ENCODE peak calls at places on chromosomes 5 and 9, in ten cellular contexts. One of them, this sample, is unnamed.

GRCh38 chr5:125189451-125190051 is 443.1 kb upstream of the ZNF608 start:
- DNase-seq in pancreas: no peak
- DNase-seq in effector memory CD4-positive, alpha-beta T cell: no peak
- DNase-seq in A549: no peak
- DNase-seq in foreskin keratinocyte: no peak
- DNase-seq in stomach: no peak
- DNase-seq in gastrocnemius medialis: no peak
- DNase-seq in lower lobe of right lung: no peak
- DNase-seq in brain microvascular endothelial cell: peak
- DNase-seq in lung: no peak
- DNase-seq in this sample: no peak

GRCh38 chr5:108900668-108901067 is 153.0 kb downstream of the FER start:
- DNase-seq in pancreas: no peak
- DNase-seq in effector memory CD4-positive, alpha-beta T cell: no peak
- DNase-seq in A549: no peak
- DNase-seq in foreskin keratinocyte: no peak
- DNase-seq in stomach: no peak
- DNase-seq in gastrocnemius medialis: no peak
- DNase-seq in lower lobe of right lung: no peak
- DNase-seq in brain microvascular endothelial cell: no peak
- DNase-seq in lung: no peak
- DNase-seq in this sample: no peak

GRCh38 chr9:114098660-114099522 is at the start of gene KIF12:
- DNase-seq in pancreas: peak
- DNase-seq in effector memory CD4-positive, alpha-beta T cell: no peak
- DNase-seq in A549: peak
- DNase-seq in foreskin keratinocyte: no peak
- DNase-seq in stomach: peak
- DNase-seq in gastrocnemius medialis: no peak
- DNase-seq in lower lobe of right lung: peak
- DNase-seq in brain microvascular endothelial cell: no peak
- DNase-seq in lung: peak
- DNase-seq in this sample: no peak

GRCh38 chr5:73311291-73312110 is 137.1 kb downstream of the FOXD1 start:
- DNase-seq in pancreas: no peak
- DNase-seq in effector memory CD4-positive, alpha-beta T cell: no peak
- DNase-seq in A549: peak
- DNase-seq in foreskin keratinocyte: peak
- DNase-seq in stomach: no peak
- DNase-seq in gastrocnemius medialis: no peak
- DNase-seq in lower lobe of right lung: no peak
- DNase-seq in brain microvascular endothelial cell: peak
- DNase-seq in lung: no peak
- DNase-seq in this sample: peak

GRCh38 chr5:40831346-40832210 is 3.4 kb downstream of the RPL37 start:
- DNase-seq in pancreas: no peak
- DNase-seq in effector memory CD4-positive, alpha-beta T cell: no peak
- DNase-seq in A549: no peak
- DNase-seq in foreskin keratinocyte: no peak
- DNase-seq in stomach: no peak
- DNase-seq in gastrocnemius medialis: no peak
- DNase-seq in lower lobe of right lung: no peak
- DNase-seq in brain microvascular endothelial cell: no peak
- DNase-seq in lung: no peak
- DNase-seq in this sample: no peak

GRCh38 chr5:14728109-14728938 is 63.8 kb downstream of the OTULIN start:
- DNase-seq in pancreas: no peak
- DNase-seq in effector memory CD4-positive, alpha-beta T cell: no peak
- DNase-seq in A549: no peak
- DNase-seq in foreskin keratinocyte: no peak
- DNase-seq in stomach: no peak
- DNase-seq in gastrocnemius medialis: no peak
- DNase-seq in lower lobe of right lung: no peak
- DNase-seq in brain microvascular endothelial cell: no peak
- DNase-seq in lung: no peak
- DNase-seq in this sample: no peak

GRCh38 chr5:57779383-57780223 is 297.0 kb upstream of the ACTBL2 start:
- DNase-seq in pancreas: no peak
- DNase-seq in effector memory CD4-positive, alpha-beta T cell: no peak
- DNase-seq in A549: peak
- DNase-seq in foreskin keratinocyte: peak
- DNase-seq in stomach: no peak
- DNase-seq in gastrocnemius medialis: peak
- DNase-seq in lower lobe of right lung: no peak
- DNase-seq in brain microvascular endothelial cell: peak
- DNase-seq in lung: peak
- DNase-seq in this sample: peak

GRCh38 chr5:124644138-124644537 is 102.3 kb downstream of the ZNF608 start:
- DNase-seq in pancreas: no peak
- DNase-seq in effector memory CD4-positive, alpha-beta T cell: no peak
- DNase-seq in A549: no peak
- DNase-seq in foreskin keratinocyte: no peak
- DNase-seq in stomach: no peak
- DNase-seq in gastrocnemius medialis: no peak
- DNase-seq in lower lobe of right lung: no peak
- DNase-seq in brain microvascular endothelial cell: peak
- DNase-seq in lung: no peak
- DNase-seq in this sample: no peak

GRCh38 chr9:83296123-83296522 is 233.2 kb upstream of the RASEF start:
- DNase-seq in pancreas: no peak
- DNase-seq in effector memory CD4-positive, alpha-beta T cell: no peak
- DNase-seq in A549: no peak
- DNase-seq in foreskin keratinocyte: no peak
- DNase-seq in stomach: no peak
- DNase-seq in gastrocnemius medialis: no peak
- DNase-seq in lower lobe of right lung: no peak
- DNase-seq in brain microvascular endothelial cell: peak
- DNase-seq in lung: no peak
- DNase-seq in this sample: peak

GRCh38 chr9:137190315-137190853 is 1.9 kb downstream of the SSNA1 start:
- DNase-seq in pancreas: no peak
- DNase-seq in effector memory CD4-positive, alpha-beta T cell: no peak
- DNase-seq in A549: no peak
- DNase-seq in foreskin keratinocyte: no peak
- DNase-seq in stomach: peak
- DNase-seq in gastrocnemius medialis: no peak
- DNase-seq in lower lobe of right lung: no peak
- DNase-seq in brain microvascular endothelial cell: no peak
- DNase-seq in lung: no peak
- DNase-seq in this sample: no peak
- H3K27ac ChIP-seq in pancreas: peak
- H3K27ac ChIP-seq in effector memory CD4-positive, alpha-beta T cell: peak
- H3K27ac ChIP-seq in A549: peak
- H3K27ac ChIP-seq in foreskin keratinocyte: no peak
- H3K27ac ChIP-seq in stomach: peak
- H3K27ac ChIP-seq in gastrocnemius medialis: peak
- H3K27ac ChIP-seq in lower lobe of right lung: peak
- H3K27ac ChIP-seq in brain microvascular endothelial cell: no peak
- H3K27ac ChIP-seq in lung: peak
- H3K27ac ChIP-seq in this sample: peak

GRCh38 chr9:125183561-125183960 is 6.0 kb downstream of the PPP6C start:
- DNase-seq in pancreas: no peak
- DNase-seq in effector memory CD4-positive, alpha-beta T cell: no peak
- DNase-seq in A549: no peak
- DNase-seq in foreskin keratinocyte: no peak
- DNase-seq in stomach: no peak
- DNase-seq in gastrocnemius medialis: no peak
- DNase-seq in lower lobe of right lung: no peak
- DNase-seq in brain microvascular endothelial cell: no peak
- DNase-seq in lung: no peak
- DNase-seq in this sample: no peak

GRCh38 chr9:125189361-125190289 is at the start of gene PPP6C:
- DNase-seq in pancreas: peak
- DNase-seq in effector memory CD4-positive, alpha-beta T cell: peak
- DNase-seq in A549: peak
- DNase-seq in foreskin keratinocyte: peak
- DNase-seq in stomach: peak
- DNase-seq in gastrocnemius medialis: peak
- DNase-seq in lower lobe of right lung: peak
- DNase-seq in brain microvascular endothelial cell: peak
- DNase-seq in lung: peak
- DNase-seq in this sample: peak

GRCh38 chr9:125190371-125190801 is 783 bp upstream of the PPP6C start:
- DNase-seq in pancreas: no peak
- DNase-seq in effector memory CD4-positive, alpha-beta T cell: no peak
- DNase-seq in A549: no peak
- DNase-seq in foreskin keratinocyte: no peak
- DNase-seq in stomach: no peak
- DNase-seq in gastrocnemius medialis: no peak
- DNase-seq in lower lobe of right lung: no peak
- DNase-seq in brain microvascular endothelial cell: no peak
- DNase-seq in lung: no peak
- DNase-seq in this sample: peak

GRCh38 chr9:125183054-125183453 is 6.5 kb downstream of the PPP6C start:
- DNase-seq in pancreas: no peak
- DNase-seq in effector memory CD4-positive, alpha-beta T cell: no peak
- DNase-seq in A549: no peak
- DNase-seq in foreskin keratinocyte: no peak
- DNase-seq in stomach: no peak
- DNase-seq in gastrocnemius medialis: no peak
- DNase-seq in lower lobe of right lung: no peak
- DNase-seq in brain microvascular endothelial cell: peak
- DNase-seq in lung: no peak
- DNase-seq in this sample: no peak

DNA sequence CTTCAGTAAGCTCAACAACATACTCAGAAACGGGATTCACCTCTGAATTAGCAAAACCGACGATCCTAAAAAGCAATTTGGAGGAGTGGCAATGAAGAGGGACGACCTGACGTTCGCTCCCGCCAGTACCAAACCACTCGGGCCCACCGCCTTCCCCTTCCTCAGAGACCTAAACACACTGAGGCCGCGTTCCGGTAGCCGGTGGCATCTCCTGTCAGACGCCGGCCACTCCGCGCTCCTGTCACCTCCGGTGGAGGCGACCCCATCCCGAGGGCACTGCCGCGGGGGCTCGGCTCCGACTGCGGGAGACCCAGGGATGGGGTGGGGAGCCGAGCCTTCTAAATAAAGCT is 617 bp downstream of the PPP6C start:
- DNase-seq in pancreas: no peak
- DNase-seq in effector memory CD4-positive, alpha-beta T cell: no peak
- DNase-seq in A549: no peak
- DNase-seq in foreskin keratinocyte: no peak
- DNase-seq in stomach: peak
- DNase-seq in gastrocnemius medialis: no peak
- DNase-seq in lower lobe of right lung: peak
- DNase-seq in brain microvascular endothelial cell: no peak
- DNase-seq in lung: peak
- DNase-seq in this sample: no peak
- H3K27ac ChIP-seq in pancreas: peak
- H3K27ac ChIP-seq in effector memory CD4-positive, alpha-beta T cell: peak
- H3K27ac ChIP-seq in A549: peak
- H3K27ac ChIP-seq in foreskin keratinocyte: peak
- H3K27ac ChIP-seq in stomach: peak
- H3K27ac ChIP-seq in gastrocnemius medialis: peak
- H3K27ac ChIP-seq in lower lobe of right lung: peak
- H3K27ac ChIP-seq in brain microvascular endothelial cell: peak
- H3K27ac ChIP-seq in lung: peak
- H3K27ac ChIP-seq in this sample: peak

DNA sequence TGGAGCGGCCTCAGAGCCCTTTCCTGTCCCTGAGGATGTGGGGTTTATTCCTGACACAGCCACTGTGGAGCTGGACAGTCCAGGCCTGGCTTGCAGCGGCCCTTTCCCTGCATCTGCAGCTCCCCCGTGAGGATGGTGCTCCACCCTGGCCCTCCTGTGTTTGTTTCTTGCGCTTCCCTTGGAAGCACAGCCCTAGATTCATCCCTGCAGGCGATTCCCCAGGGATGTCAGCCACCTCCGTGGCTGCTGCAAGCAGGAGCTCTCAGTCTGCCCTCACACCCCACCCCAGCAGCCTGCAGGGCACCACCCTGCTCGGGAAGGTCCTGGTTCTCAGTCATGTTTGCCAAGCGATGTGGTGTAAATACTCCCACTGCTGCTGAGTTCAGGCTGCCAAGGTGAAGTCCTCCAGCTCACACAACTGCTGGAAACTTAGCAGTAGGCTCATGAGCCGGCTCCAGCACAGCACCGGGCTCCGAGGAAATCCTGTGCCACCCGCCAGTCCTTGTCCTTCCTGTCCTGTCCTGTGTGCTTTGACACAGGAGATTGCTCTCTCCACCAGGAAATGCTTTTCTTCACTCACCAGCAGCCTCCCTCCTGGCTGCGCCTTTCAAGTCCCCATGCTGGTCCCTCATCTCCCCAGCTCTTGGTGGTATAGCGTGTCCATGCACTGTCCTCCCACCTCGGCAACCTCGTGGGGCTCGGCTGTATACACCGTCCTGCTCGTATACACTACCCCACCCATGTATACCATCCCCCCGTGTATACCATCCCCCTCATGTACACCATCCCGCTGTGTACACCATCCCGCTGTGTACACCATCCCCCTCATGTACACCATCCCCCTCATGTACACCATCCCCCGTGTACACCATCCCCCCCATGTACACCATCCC is 16.2 kb downstream of the ROPN1L start:
- DNase-seq in pancreas: no peak
- DNase-seq in effector memory CD4-positive, alpha-beta T cell: no peak
- DNase-seq in A549: peak
- DNase-seq in foreskin keratinocyte: no peak
- DNase-seq in stomach: peak
- DNase-seq in gastrocnemius medialis: no peak
- DNase-seq in lower lobe of right lung: no peak
- DNase-seq in brain microvascular endothelial cell: no peak
- DNase-seq in lung: no peak
- DNase-seq in this sample: peak
- H3K27ac ChIP-seq in pancreas: no peak
- H3K27ac ChIP-seq in effector memory CD4-positive, alpha-beta T cell: no peak
- H3K27ac ChIP-seq in A549: peak
- H3K27ac ChIP-seq in foreskin keratinocyte: no peak
- H3K27ac ChIP-seq in stomach: no peak
- H3K27ac ChIP-seq in gastrocnemius medialis: no peak
- H3K27ac ChIP-seq in lower lobe of right lung: no peak
- H3K27ac ChIP-seq in brain microvascular endothelial cell: no peak
- H3K27ac ChIP-seq in lung: peak
- H3K27ac ChIP-seq in this sample: no peak

DNA sequence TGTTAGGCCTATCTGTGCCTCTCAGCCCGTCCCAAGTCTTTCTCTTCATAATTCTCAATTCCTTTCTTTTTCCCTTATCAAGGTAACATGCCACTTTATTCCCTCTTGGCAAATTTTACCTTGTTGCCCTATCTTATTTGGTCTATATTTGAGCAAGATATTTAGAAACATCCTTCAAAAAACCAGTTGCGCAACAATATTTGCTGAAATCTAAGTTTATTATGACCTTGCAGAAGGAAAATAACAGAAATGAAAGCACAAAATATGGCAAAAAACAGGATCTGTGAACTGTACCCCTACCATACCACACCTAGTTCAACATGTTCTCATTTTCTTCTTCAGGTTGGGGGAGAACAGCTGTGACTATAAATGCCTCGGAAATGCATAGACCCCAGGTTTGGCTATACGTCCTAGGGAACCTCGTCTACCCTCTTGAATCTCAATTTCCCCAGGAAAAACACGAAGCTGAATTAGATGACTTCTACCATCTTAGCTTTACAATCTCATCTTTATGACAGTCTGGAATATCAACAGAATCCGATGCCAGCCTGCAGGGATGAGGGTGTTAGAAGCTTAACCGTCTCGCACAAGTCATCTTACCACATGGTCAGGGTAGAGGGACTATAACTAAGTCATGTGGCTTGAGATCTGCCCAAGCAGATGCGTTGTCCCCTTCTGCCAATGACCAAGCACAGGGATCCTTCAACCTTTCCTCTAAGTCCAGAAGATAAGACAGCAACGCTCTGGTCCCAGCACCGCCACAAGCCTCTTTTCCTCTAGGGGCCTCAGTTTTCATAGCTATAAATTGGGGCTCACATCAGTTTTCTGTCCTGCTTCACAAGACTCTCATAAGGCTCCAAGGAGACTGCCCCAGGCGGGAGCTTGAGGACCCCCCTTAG is 1.3 kb downstream of the LCP2 start:
- DNase-seq in pancreas: no peak
- DNase-seq in effector memory CD4-positive, alpha-beta T cell: no peak
- DNase-seq in A549: no peak
- DNase-seq in foreskin keratinocyte: no peak
- DNase-seq in stomach: no peak
- DNase-seq in gastrocnemius medialis: no peak
- DNase-seq in lower lobe of right lung: no peak
- DNase-seq in brain microvascular endothelial cell: no peak
- DNase-seq in lung: no peak
- DNase-seq in this sample: no peak
- H3K27ac ChIP-seq in pancreas: no peak
- H3K27ac ChIP-seq in effector memory CD4-positive, alpha-beta T cell: peak
- H3K27ac ChIP-seq in A549: no peak
- H3K27ac ChIP-seq in foreskin keratinocyte: no peak
- H3K27ac ChIP-seq in stomach: peak
- H3K27ac ChIP-seq in gastrocnemius medialis: peak
- H3K27ac ChIP-seq in lower lobe of right lung: peak
- H3K27ac ChIP-seq in brain microvascular endothelial cell: no peak
- H3K27ac ChIP-seq in lung: peak
- H3K27ac ChIP-seq in this sample: no peak